ENCODE peak calls at places on chromosomes 13 and 19, in seven cellular contexts. J is transverse colon; P is left ventricle myocardium inferior; N is naive thymus-derived CD4-positive, alpha-beta T cell; B is lower lobe of right lung; K is neural progenitor cell; M is ovary. L is an unnamed sample.

GRCh38 chr13:48542581-48543341 is 9.9 kb upstream of the RCBTB2 start:
- DNase-seq in B (peak), P (peak), M (peak), J (peak), K (peak), N (no peak), L (no peak)

GRCh38 chr19:52492991-52493470 is 34.4 kb upstream of the ZNF808 start:
- DNase-seq in P (peak), K (peak), N (no peak), J (no peak), M (no peak), B (peak), L (no peak)

GRCh38 chr19:1424182-1424955 is 13.8 kb upstream of the RPS15 start:
- DNase-seq in P (no peak), N (no peak), B (no peak), M (no peak), K (no peak), J (no peak), L (no peak)

GRCh38 chr19:46616631-46617322 is 8.1 kb downstream of the PTGIR start:
- DNase-seq in P (peak), J (peak), K (peak), B (no peak), N (no peak), M (peak), L (peak)

GRCh38 chr19:37551123-37551993 is 43.2 kb downstream of the ZNF571 start:
- DNase-seq in B (no peak), P (peak), K (no peak), J (peak), N (peak), M (no peak), L (peak)

GRCh38 chr19:3766520-3766919 is 4.0 kb downstream of the MRPL54 start:
- DNase-seq in K (no peak), B (no peak), M (no peak), N (no peak), J (no peak), P (no peak), L (no peak)

GRCh38 chr19:53131085-53131484 is 1.6 kb downstream of the ZNF415 start:
- DNase-seq in B (no peak), M (no peak), K (peak), N (no peak), J (no peak), P (no peak), L (no peak)

GRCh38 chr13:45196622-45197021 is 4.2 kb downstream of the KCTD4 start:
- DNase-seq in K (no peak), J (no peak), B (no peak), M (no peak), N (no peak), P (no peak), L (no peak)

GRCh38 chr13:91133941-91134772 is 213.3 kb upstream of the MIR17HG start:
- DNase-seq in B (no peak), P (no peak), J (peak), N (peak), M (no peak), K (peak), L (peak)

GRCh38 chr19:50720921-50721291 is 1.3 kb upstream of the SHANK1 start:
- DNase-seq in N (no peak), M (no peak), B (no peak), K (peak), P (no peak), J (no peak), L (no peak)

GRCh38 chr19:33998739-33999345 is 173.5 kb upstream of the LSM14A start:
- DNase-seq in M (no peak), N (no peak), B (no peak), K (no peak), J (no peak), P (no peak), L (no peak)

GRCh38 chr19:7862413-7862951 is 11.7 kb downstream of the PRR36 start:
- DNase-seq in N (peak), P (peak), M (peak), J (peak), K (peak), B (peak), L (no peak)

GRCh38 chr19:7860902-7861618 is 13.1 kb downstream of the PRR36 start:
- DNase-seq in J (no peak), N (no peak), B (no peak), P (no peak), K (no peak), M (no peak), L (no peak)

GRCh38 chr19:7860166-7860901 is 13.9 kb downstream of the PRR36 start:
- DNase-seq in N (no peak), K (no peak), P (no peak), B (no peak), M (no peak), J (no peak), L (no peak)

GRCh38 chr19:7863157-7863970 is 10.8 kb downstream of the PRR36 start:
- DNase-seq in J (no peak), P (no peak), B (no peak), M (no peak), N (no peak), K (peak), L (no peak)

GRCh38 chr19:7861619-7862412 is 12.4 kb downstream of the PRR36 start:
- DNase-seq in K (peak), M (no peak), P (no peak), N (no peak), B (no peak), J (no peak), L (no peak)
- H3K4me3 ChIP-seq in K (peak), M (no peak), P (peak), N (peak), B (peak), J (no peak), L (no peak)

GRCh38 chr13:73580868-73581267 is 522.1 kb downstream of the KLF5 start:
- DNase-seq in M (no peak), K (no peak), N (no peak), B (no peak), J (no peak), P (no peak), L (no peak)
- H3K27ac ChIP-seq in M (no peak), K (no peak), N (no peak), B (peak), J (no peak), P (no peak), L (no peak)

GRCh38 chr19:48963371-48964204 is 1.5 kb upstream of the FTL start:
- DNase-seq in K (peak), J (peak), M (peak), B (peak), P (peak), N (no peak), L (peak)
- H3K4me3 ChIP-seq in K (peak), J (no peak), M (peak), B (peak), P (peak), N (peak), L (no peak)

GRCh38 chr13:29562762-29563161 is 32.7 kb downstream of the SLC7A1 start:
- DNase-seq in N (no peak), B (no peak), J (no peak), M (no peak), P (no peak), K (no peak), L (no peak)
- H3K27ac ChIP-seq in N (no peak), B (no peak), J (no peak), M (no peak), P (no peak), K (no peak), L (no peak)

DNA sequence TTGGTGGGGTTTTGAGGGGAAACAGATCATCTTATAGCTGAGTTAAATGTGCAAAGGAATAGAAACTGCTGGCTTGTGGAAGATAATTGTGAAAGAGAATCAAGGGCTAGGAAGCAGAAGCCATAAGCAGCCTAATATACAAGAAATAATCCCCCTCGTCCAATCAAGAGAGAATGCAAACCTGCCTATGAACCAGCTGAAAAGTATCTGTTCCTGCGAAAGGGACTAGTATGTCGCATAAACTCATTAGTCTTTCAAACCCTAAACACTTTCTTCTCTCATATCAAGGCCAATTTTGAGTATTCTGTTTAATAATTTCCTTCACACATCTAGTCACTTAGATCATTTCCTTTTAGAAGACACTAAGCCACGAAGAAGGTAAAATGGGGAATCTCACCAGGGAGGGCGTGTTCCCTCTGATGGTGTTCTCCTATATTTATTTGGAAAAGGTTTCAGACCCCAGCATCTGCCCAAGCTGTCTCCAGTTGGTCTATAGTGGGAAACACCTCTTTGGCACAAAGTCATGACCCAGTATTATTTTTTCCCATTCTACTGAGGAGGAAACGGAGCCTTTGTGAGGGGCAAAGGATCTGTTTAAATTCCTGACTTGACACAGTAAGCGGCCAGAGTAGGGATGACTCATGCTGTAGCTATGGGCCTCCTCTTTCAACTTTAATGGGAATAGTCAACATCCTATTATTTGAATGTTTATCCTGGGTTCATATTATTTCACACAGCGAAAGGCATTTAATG is 126.3 kb downstream of the FOXO1 start:
- DNase-seq in P (no peak), J (no peak), K (peak), N (no peak), M (no peak), B (no peak), L (no peak)
- H3K4me3 ChIP-seq in P (no peak), J (no peak), K (no peak), N (no peak), M (no peak), B (no peak), L (no peak)

GRCh38 chr19:17086811-17087210 is 11.2 kb downstream of the MYO9B start:
- DNase-seq in B (no peak), J (no peak), P (no peak), M (no peak), N (no peak), K (no peak), L (no peak)
- H3K27ac ChIP-seq in B (no peak), J (peak), P (no peak), M (no peak), N (no peak), K (no peak), L (no peak)